ENCODE peak calls at places on chromosomes 12 and 14, in eight cellular contexts. I is right lobe of liver; B is astrocyte of the spinal cord; V is AG04450; X is heart left ventricle; G is IMR-90; W is CD8-positive, alpha-beta T cell; D is fibroblast of mammary gland. J is an unnamed sample.
A peak's percentile ranks its signal among the peaks of the same experiment; 100 is the strongest.

GRCh38 chr12:95774311-95775045 is 16.1 kb downstream of the NTN4 start:
- DNase-seq in I (no peak), B (peak; percentile 32), V (no peak), X (no peak), G (peak; percentile 79), W (no peak), D (no peak), J (no peak)

GRCh38 chr12:70982286-70982685 is 61.7 kb upstream of the PTPRR start:
- DNase-seq in I (no peak), B (no peak), V (no peak), X (no peak), G (peak; percentile 38), W (no peak), D (peak; percentile 64), J (no peak)

GRCh38 chr14:91095178-91095577 is 18.7 kb upstream of the DGLUCY start:
- DNase-seq in I (no peak), B (no peak), V (no peak), X (no peak), G (no peak), W (no peak), D (no peak), J (peak; percentile 80)

GRCh38 chr14:94115631-94116030 is 5.1 kb downstream of the IFI27 start:
- DNase-seq in I (no peak), B (no peak), V (no peak), X (no peak), G (no peak), W (no peak), D (no peak), J (no peak)

GRCh38 chr12:92400006-92400405 is 254.4 kb upstream of the BTG1 start:
- DNase-seq in I (no peak), B (no peak), V (no peak), X (no peak), G (no peak), W (no peak), D (no peak), J (no peak)

GRCh38 chr12:128863957-128864356 is 10.7 kb downstream of the GLT1D1 start:
- DNase-seq in I (peak; percentile 70), B (no peak), V (no peak), X (no peak), G (no peak), W (no peak), D (no peak), J (no peak)

GRCh38 chr14:99570542-99571302 is 33.3 kb downstream of the CCDC85C start:
- DNase-seq in I (no peak), B (no peak), V (no peak), X (no peak), G (no peak), W (no peak), D (no peak), J (no peak)

GRCh38 chr12:113467154-113467513 is 4.5 kb downstream of the LHX5 start:
- DNase-seq in I (no peak), B (no peak), V (no peak), X (no peak), G (no peak), W (no peak), D (no peak), J (no peak)

GRCh38 chr12:40697566-40698257 is 5.5 kb downstream of the CNTN1 start:
- DNase-seq in I (no peak), B (no peak), V (no peak), X (no peak), G (no peak), W (no peak), D (peak; percentile 15), J (no peak)

DNA sequence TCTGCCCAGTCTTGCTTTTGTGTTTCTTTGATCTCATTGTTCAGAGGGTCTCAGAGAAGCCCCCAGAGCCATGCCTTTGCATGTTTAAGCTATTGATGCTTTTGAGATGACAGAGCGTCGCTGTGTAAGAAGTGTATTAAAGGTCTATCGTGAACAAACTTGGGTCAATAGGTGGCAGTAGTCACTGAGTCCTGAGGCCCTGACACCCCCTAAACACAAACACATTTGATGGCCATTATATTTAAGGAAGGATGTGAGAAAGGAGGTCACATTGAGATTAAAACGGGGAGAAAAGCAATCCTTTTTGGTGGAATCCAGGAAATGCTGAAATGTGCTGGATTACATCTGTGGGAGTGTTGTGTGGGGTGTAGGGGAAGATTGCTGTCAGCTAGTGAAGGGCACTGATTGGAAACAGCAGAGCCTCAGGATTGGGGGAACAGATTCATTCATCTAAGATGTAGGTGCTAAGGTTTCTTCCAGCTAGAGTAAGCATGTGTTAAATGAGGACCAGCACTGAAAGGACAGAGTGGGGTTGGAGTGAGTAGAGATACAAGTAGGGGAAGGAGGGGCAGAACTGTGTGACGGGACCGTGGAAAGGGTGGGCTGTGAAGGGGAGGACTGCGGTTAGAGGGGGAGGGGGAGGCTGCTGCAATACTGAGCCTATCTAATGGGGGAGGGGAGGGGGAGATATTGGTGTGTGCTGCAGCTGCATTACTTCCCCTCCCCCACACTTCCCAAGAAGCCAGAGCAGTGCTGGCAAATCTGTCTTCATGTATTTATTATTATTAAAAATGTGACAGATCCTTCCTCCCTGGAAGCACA is 12.7 kb downstream of the NGDN start:
- DNase-seq in I (no peak), B (no peak), V (no peak), X (no peak), G (no peak), W (no peak), D (no peak), J (no peak)
- TF ChIP-seq CTCF in I (no peak), B (no peak), V (no peak), X (no peak), G (no peak), W (no peak), D (no peak), J (no peak)

GRCh38 chr14:45038256-45038655 is 45.7 kb upstream of the PRPF39 start:
- DNase-seq in I (no peak), B (no peak), V (no peak), X (no peak), G (no peak), W (no peak), D (no peak), J (no peak)

GRCh38 chr14:45039390-45039789 is 44.5 kb upstream of the PRPF39 start:
- DNase-seq in I (no peak), B (no peak), V (no peak), X (no peak), G (no peak), W (no peak), D (no peak), J (no peak)

GRCh38 chr14:45038865-45039264 is 45.1 kb upstream of the PRPF39 start:
- DNase-seq in I (no peak), B (no peak), V (no peak), X (no peak), G (no peak), W (no peak), D (no peak), J (no peak)

GRCh38 chr14:45044638-45045037 is 39.3 kb upstream of the PRPF39 start:
- DNase-seq in I (no peak), B (no peak), V (no peak), X (no peak), G (no peak), W (no peak), D (no peak), J (no peak)

DNA sequence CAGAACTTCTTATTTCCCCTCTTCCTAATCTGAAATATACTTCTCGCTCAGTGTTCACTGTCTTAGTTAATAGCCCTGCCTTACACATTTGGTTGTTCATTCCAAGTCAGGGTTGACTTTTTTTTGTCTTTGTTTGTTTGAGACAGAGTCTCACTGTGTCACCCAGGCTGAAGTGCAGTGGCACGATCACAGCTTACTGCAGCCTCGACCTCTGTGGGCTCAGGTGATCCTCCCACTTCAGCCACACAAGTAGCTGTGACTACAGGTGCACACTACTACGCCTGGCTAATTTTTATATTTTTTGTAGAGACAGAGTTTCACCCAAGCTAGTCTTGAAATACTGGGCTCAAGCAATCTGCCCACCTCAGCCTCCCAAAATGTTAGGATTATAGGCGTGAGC is 42.3 kb upstream of the PRPF39 start:
- DNase-seq in I (no peak), B (no peak), V (no peak), X (no peak), G (no peak), W (no peak), D (no peak), J (no peak)
- H3K4me3 ChIP-seq in I (no peak overlapping the region), B (no peak overlapping the region), V (no peak overlapping the region), X (no peak overlapping the region), G (no peak overlapping the region), W (no peak overlapping the region), D (no peak overlapping the region), J (no peak overlapping the region)

DNA sequence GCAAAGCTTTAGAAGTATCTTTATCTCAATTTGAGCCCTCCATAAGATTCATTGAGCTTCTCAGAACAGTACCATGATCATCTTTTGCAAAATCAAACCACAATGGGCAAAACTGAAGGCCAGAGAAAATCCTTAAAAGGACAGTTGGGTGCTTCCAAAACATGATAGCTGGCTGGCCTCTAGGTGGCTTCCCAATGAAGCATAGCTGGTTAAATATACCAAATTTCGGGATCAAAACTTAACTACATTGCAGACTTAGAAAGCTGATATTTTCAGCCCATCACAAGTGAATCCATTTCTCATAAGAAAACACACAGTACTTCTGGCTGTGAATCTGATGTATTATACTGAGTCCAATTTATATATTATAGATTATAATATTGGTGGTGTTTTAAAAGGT is 15.3 kb upstream of the PIK3C2G start:
- DNase-seq in I (no peak), B (no peak), V (no peak), X (no peak), G (no peak), W (no peak), D (no peak), J (no peak)
- TF ChIP-seq CTCF in I (peak; percentile 20), B (peak; percentile 39), V (peak; percentile 45), X (no peak), G (no peak), W (no peak), D (peak; percentile 29), J (no peak)

GRCh38 chr12:101695698-101696097 is 1.7 kb upstream of the CHPT1 start:
- DNase-seq in I (no peak), B (no peak), V (no peak), X (no peak), G (peak; percentile 59), W (no peak), D (peak; percentile 56), J (no peak)
- H3K4me3 ChIP-seq in I (no peak overlapping the region), B (no peak overlapping the region), V (no peak overlapping the region), X (no peak overlapping the region), G (no peak overlapping the region), W (no peak overlapping the region), D (no peak overlapping the region), J (no peak overlapping the region)

DNA sequence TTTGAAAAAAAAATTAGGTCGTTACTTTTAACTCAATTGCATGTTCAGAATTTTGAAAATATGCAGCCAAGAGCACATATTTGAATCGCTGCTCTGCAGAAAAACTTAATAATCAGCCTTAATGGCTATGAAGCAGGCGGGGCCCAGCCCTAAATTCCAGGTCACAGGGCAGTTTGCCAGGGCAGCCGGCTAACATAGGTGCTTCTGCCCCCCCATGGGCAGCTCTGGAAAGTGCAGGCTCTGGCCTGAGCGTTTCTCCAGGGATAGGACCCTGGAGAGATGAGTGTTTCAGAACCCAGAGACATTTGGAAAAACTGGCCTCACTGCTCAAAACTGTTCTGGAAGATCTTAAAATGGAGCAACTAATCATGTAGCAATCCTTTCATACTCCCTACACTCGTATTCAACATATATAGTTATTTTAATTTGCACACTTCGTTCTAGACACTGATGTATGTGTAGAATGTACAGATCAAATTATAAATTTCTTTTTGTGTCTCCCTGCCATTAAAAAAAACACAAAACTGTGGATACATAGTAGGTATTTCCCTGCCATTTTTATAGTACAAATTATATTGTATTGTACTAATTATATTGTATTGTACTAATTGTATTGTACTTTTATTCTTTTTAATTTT is 26.0 kb upstream of the PTGR2 start:
- DNase-seq in I (peak; percentile 94), B (peak; percentile 82), V (peak; percentile 56), X (peak; percentile 92), G (peak; percentile 78), W (peak; percentile 48), D (peak; percentile 88), J (peak; percentile 82)
- TF ChIP-seq CTCF in I (peak; percentile 97), B (peak; percentile 94), V (peak; percentile 91), X (peak; percentile 94), G (peak; percentile 88), W (peak; percentile 86), D (peak; percentile 90), J (peak; percentile 96)